ENCODE peak calls at places on chromosome 19, in ten cellular contexts. One of them, this sample, is unnamed.
A peak's percentile ranks its signal among the peaks of the same experiment; 100 is the strongest.

GRCh38 chr19:3366104-3366760 is at the start of gene NFIC:
- DNase-seq in lower lobe of right lung: peak; percentile 83
- DNase-seq in dorsolateral prefrontal cortex: no peak
- DNase-seq in adrenal gland: peak; percentile 81
- DNase-seq in heart left ventricle: peak; percentile 83
- DNase-seq in A549: peak; percentile 87
- DNase-seq in uterus: peak; percentile 87
- DNase-seq in GM12878: no peak
- DNase-seq in tibial nerve: peak; percentile 63
- DNase-seq in HCT116: peak; percentile 51
- DNase-seq in this sample: peak; percentile 88

GRCh38 chr19:3669134-3669436 is 31.2 kb downstream of the PIP5K1C start:
- DNase-seq in lower lobe of right lung: no peak
- DNase-seq in dorsolateral prefrontal cortex: no peak
- DNase-seq in adrenal gland: no peak
- DNase-seq in heart left ventricle: no peak
- DNase-seq in A549: no peak
- DNase-seq in uterus: no peak
- DNase-seq in GM12878: no peak
- DNase-seq in tibial nerve: no peak
- DNase-seq in HCT116: no peak
- DNase-seq in this sample: no peak

GRCh38 chr19:12757544-12758274 is 6.1 kb downstream of the BEST2 start:
- DNase-seq in lower lobe of right lung: peak; percentile 81
- DNase-seq in dorsolateral prefrontal cortex: peak; percentile 68
- DNase-seq in adrenal gland: peak; percentile 77
- DNase-seq in heart left ventricle: peak; percentile 66
- DNase-seq in A549: peak; percentile 79
- DNase-seq in uterus: peak; percentile 73
- DNase-seq in GM12878: no peak
- DNase-seq in tibial nerve: no peak
- DNase-seq in HCT116: peak; percentile 52
- DNase-seq in this sample: peak; percentile 27

GRCh38 chr19:3443840-3444694 is 36.3 kb downstream of the SMIM24 start:
- DNase-seq in lower lobe of right lung: peak; percentile 62
- DNase-seq in dorsolateral prefrontal cortex: peak; percentile 88
- DNase-seq in adrenal gland: peak; percentile 62
- DNase-seq in heart left ventricle: peak; percentile 80
- DNase-seq in A549: no peak
- DNase-seq in uterus: no peak
- DNase-seq in GM12878: no peak
- DNase-seq in tibial nerve: no peak
- DNase-seq in HCT116: no peak
- DNase-seq in this sample: no peak

GRCh38 chr19:39078436-39079200 is 5.5 kb upstream of the ACP7 start:
- DNase-seq in lower lobe of right lung: no peak
- DNase-seq in dorsolateral prefrontal cortex: no peak
- DNase-seq in adrenal gland: no peak
- DNase-seq in heart left ventricle: no peak
- DNase-seq in A549: peak; percentile 96
- DNase-seq in uterus: no peak
- DNase-seq in GM12878: no peak
- DNase-seq in tibial nerve: no peak
- DNase-seq in HCT116: peak; percentile 98
- DNase-seq in this sample: peak; percentile 81

GRCh38 chr19:54653181-54653809 is 9.5 kb upstream of the LILRB4 start:
- DNase-seq in lower lobe of right lung: no peak
- DNase-seq in dorsolateral prefrontal cortex: no peak
- DNase-seq in adrenal gland: no peak
- DNase-seq in heart left ventricle: no peak
- DNase-seq in A549: peak; percentile 52
- DNase-seq in uterus: no peak
- DNase-seq in GM12878: no peak
- DNase-seq in tibial nerve: no peak
- DNase-seq in HCT116: peak; percentile 31
- DNase-seq in this sample: peak; percentile 46

GRCh38 chr19:37981785-37982475 is 74.9 kb downstream of the SIPA1L3 start:
- DNase-seq in lower lobe of right lung: no peak
- DNase-seq in dorsolateral prefrontal cortex: no peak
- DNase-seq in adrenal gland: no peak
- DNase-seq in heart left ventricle: no peak
- DNase-seq in A549: no peak
- DNase-seq in uterus: no peak
- DNase-seq in GM12878: no peak
- DNase-seq in tibial nerve: no peak
- DNase-seq in HCT116: no peak
- DNase-seq in this sample: no peak

GRCh38 chr19:51150627-51151026 is 8.5 kb downstream of the SIGLEC7 start:
- DNase-seq in lower lobe of right lung: no peak
- DNase-seq in dorsolateral prefrontal cortex: no peak
- DNase-seq in adrenal gland: no peak
- DNase-seq in heart left ventricle: no peak
- DNase-seq in A549: no peak
- DNase-seq in uterus: no peak
- DNase-seq in GM12878: no peak
- DNase-seq in tibial nerve: no peak
- DNase-seq in HCT116: no peak
- DNase-seq in this sample: no peak

GRCh38 chr19:10290439-10290875 is 705 bp downstream of the ICAM5 start:
- DNase-seq in lower lobe of right lung: no peak
- DNase-seq in dorsolateral prefrontal cortex: no peak
- DNase-seq in adrenal gland: no peak
- DNase-seq in heart left ventricle: no peak
- DNase-seq in A549: no peak
- DNase-seq in uterus: no peak
- DNase-seq in GM12878: no peak
- DNase-seq in tibial nerve: no peak
- DNase-seq in HCT116: no peak
- DNase-seq in this sample: peak; percentile 30

GRCh38 chr19:50362030-50362412 is 3.4 kb downstream of the NAPSA start:
- DNase-seq in lower lobe of right lung: peak; percentile 28
- DNase-seq in dorsolateral prefrontal cortex: no peak
- DNase-seq in adrenal gland: no peak
- DNase-seq in heart left ventricle: no peak
- DNase-seq in A549: no peak
- DNase-seq in uterus: no peak
- DNase-seq in GM12878: no peak
- DNase-seq in tibial nerve: no peak
- DNase-seq in HCT116: no peak
- DNase-seq in this sample: no peak

DNA sequence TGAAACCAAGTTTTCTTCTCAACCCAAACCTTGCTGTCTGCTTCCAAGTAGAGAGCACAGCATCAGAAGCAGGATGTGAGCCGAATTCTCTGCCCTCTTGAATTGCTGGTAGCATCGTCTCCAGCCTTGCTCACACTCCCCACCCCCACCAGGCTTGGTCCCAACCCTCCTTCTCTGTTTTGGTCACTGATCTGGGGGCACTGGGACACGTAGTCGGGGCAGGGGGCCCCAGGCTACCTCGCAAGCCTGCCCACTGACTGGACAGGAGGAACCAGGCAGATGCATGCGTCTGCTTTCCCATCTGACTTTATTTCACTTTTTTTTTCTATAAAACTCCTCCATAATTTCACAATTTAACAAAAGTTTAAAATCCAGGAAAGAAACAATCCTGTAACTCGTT is 69.7 kb downstream of the MLLT1 start:
- DNase-seq in lower lobe of right lung: peak; percentile 14
- DNase-seq in dorsolateral prefrontal cortex: no peak
- DNase-seq in adrenal gland: peak; percentile 19
- DNase-seq in heart left ventricle: no peak
- DNase-seq in A549: no peak
- DNase-seq in uterus: no peak
- DNase-seq in GM12878: no peak
- DNase-seq in tibial nerve: no peak
- DNase-seq in HCT116: no peak
- DNase-seq in this sample: no peak
- H3K27ac ChIP-seq in lower lobe of right lung: no peak overlapping the region
- H3K27ac ChIP-seq in dorsolateral prefrontal cortex: no peak overlapping the region
- H3K27ac ChIP-seq in adrenal gland: no peak overlapping the region
- H3K27ac ChIP-seq in heart left ventricle: no peak overlapping the region
- H3K27ac ChIP-seq in A549: no peak overlapping the region
- H3K27ac ChIP-seq in uterus: no peak overlapping the region
- H3K27ac ChIP-seq in GM12878: no peak overlapping the region
- H3K27ac ChIP-seq in tibial nerve: no peak overlapping the region
- H3K27ac ChIP-seq in HCT116: no peak overlapping the region
- H3K27ac ChIP-seq in this sample: no peak overlapping the region

GRCh38 chr19:46979770-46980105 is 39.9 kb upstream of the NPAS1 start:
- DNase-seq in lower lobe of right lung: no peak
- DNase-seq in dorsolateral prefrontal cortex: no peak
- DNase-seq in adrenal gland: no peak
- DNase-seq in heart left ventricle: no peak
- DNase-seq in A549: no peak
- DNase-seq in uterus: no peak
- DNase-seq in GM12878: no peak
- DNase-seq in tibial nerve: no peak
- DNase-seq in HCT116: no peak
- DNase-seq in this sample: no peak

GRCh38 chr19:46977548-46977947 is 42.1 kb upstream of the NPAS1 start:
- DNase-seq in lower lobe of right lung: no peak
- DNase-seq in dorsolateral prefrontal cortex: no peak
- DNase-seq in adrenal gland: no peak
- DNase-seq in heart left ventricle: no peak
- DNase-seq in A549: no peak
- DNase-seq in uterus: no peak
- DNase-seq in GM12878: no peak
- DNase-seq in tibial nerve: no peak
- DNase-seq in HCT116: no peak
- DNase-seq in this sample: no peak

GRCh38 chr19:46980756-46981155 is 38.9 kb upstream of the NPAS1 start:
- DNase-seq in lower lobe of right lung: no peak
- DNase-seq in dorsolateral prefrontal cortex: no peak
- DNase-seq in adrenal gland: no peak
- DNase-seq in heart left ventricle: no peak
- DNase-seq in A549: no peak
- DNase-seq in uterus: no peak
- DNase-seq in GM12878: no peak
- DNase-seq in tibial nerve: no peak
- DNase-seq in HCT116: no peak
- DNase-seq in this sample: no peak

GRCh38 chr19:46978470-46978869 is 41.2 kb upstream of the NPAS1 start:
- DNase-seq in lower lobe of right lung: no peak
- DNase-seq in dorsolateral prefrontal cortex: no peak
- DNase-seq in adrenal gland: no peak
- DNase-seq in heart left ventricle: no peak
- DNase-seq in A549: no peak
- DNase-seq in uterus: no peak
- DNase-seq in GM12878: no peak
- DNase-seq in tibial nerve: no peak
- DNase-seq in HCT116: no peak
- DNase-seq in this sample: no peak

GRCh38 chr19:46979103-46979769 is 40.4 kb upstream of the NPAS1 start:
- DNase-seq in lower lobe of right lung: no peak
- DNase-seq in dorsolateral prefrontal cortex: no peak
- DNase-seq in adrenal gland: no peak
- DNase-seq in heart left ventricle: no peak
- DNase-seq in A549: no peak
- DNase-seq in uterus: no peak
- DNase-seq in GM12878: no peak
- DNase-seq in tibial nerve: no peak
- DNase-seq in HCT116: no peak
- DNase-seq in this sample: no peak
- TF ChIP-seq CTCF in lower lobe of right lung: no peak
- TF ChIP-seq CTCF in dorsolateral prefrontal cortex: no peak
- TF ChIP-seq CTCF in adrenal gland: no peak
- TF ChIP-seq CTCF in heart left ventricle: no peak
- TF ChIP-seq CTCF in A549: no peak
- TF ChIP-seq CTCF in uterus: no peak
- TF ChIP-seq CTCF in GM12878: no peak
- TF ChIP-seq CTCF in tibial nerve: no peak
- TF ChIP-seq CTCF in HCT116: no peak
- TF ChIP-seq CTCF in this sample: no peak

DNA sequence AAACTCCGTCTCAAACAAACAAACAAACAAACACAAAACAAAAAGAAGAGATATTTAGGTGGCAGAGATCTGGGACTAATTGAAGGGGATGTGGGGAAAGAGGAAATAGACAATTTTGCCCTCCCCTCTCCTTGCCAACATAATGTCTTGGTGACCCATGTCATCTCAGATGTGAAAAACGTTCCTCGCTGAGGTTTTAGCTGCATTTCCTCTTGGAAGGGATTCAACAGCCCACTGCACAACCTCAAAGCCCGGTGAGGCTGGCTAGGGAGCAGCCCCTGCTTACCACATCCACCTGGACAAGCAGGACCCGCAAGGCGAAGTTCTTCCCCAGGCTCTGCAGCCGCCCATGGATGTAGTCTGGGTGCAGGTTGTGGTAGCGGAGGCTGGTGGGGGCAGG is 4.9 kb downstream of the ERCC1 start:
- DNase-seq in lower lobe of right lung: no peak
- DNase-seq in dorsolateral prefrontal cortex: no peak
- DNase-seq in adrenal gland: no peak
- DNase-seq in heart left ventricle: no peak
- DNase-seq in A549: no peak
- DNase-seq in uterus: no peak
- DNase-seq in GM12878: no peak
- DNase-seq in tibial nerve: no peak
- DNase-seq in HCT116: no peak
- DNase-seq in this sample: no peak
- H3K27ac ChIP-seq in lower lobe of right lung: peak overlapping the region; percentile 32
- H3K27ac ChIP-seq in dorsolateral prefrontal cortex: no peak overlapping the region
- H3K27ac ChIP-seq in adrenal gland: peak overlapping the region; percentile 60
- H3K27ac ChIP-seq in heart left ventricle: no peak overlapping the region
- H3K27ac ChIP-seq in A549: no peak overlapping the region
- H3K27ac ChIP-seq in uterus: no peak overlapping the region
- H3K27ac ChIP-seq in GM12878: peak overlapping the region; percentile 73
- H3K27ac ChIP-seq in tibial nerve: no peak overlapping the region
- H3K27ac ChIP-seq in HCT116: no peak overlapping the region
- H3K27ac ChIP-seq in this sample: peak overlapping the region; percentile 100

DNA sequence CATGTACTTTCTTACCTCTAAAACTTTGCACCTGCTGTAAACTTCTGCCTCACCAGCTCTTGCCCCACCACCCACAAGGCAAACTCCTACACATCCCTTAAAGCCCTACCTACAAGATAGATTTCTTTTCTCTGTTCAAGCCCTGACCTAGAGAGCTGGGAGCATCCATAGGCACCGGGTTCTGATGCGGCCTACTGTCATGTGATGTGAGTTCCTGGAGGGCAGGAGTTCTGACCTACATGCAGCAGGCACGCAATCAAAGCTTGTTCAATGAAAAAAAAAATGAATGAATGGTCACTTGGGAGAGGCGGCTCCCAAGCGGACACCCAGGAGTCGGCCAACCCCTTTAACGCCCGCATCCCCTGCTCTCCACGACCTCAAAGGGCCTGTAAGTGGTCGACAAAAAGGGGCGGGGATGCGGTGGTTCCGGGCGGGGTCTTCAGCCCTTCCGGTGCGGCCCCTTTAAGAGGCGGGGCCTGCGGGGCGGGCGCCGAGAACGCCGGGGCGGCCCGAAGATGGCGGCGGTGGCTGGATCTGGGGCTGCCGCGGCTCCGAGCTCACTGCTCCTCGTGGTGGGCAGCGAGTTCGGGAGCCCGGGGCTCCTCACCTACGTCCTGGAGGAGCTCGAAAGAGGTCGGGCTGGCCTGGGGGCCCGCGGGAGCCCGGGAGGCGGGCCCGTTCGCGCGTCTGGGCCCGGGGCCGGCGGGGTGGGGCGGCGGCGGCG is at the start of gene MAP1S:
- DNase-seq in lower lobe of right lung: peak; percentile 75
- DNase-seq in dorsolateral prefrontal cortex: peak; percentile 50
- DNase-seq in adrenal gland: peak; percentile 49
- DNase-seq in heart left ventricle: peak; percentile 59
- DNase-seq in A549: peak; percentile 47
- DNase-seq in uterus: peak; percentile 59
- DNase-seq in GM12878: no peak
- DNase-seq in tibial nerve: no peak
- DNase-seq in HCT116: no peak
- DNase-seq in this sample: peak; percentile 54
- TF ChIP-seq CTCF in lower lobe of right lung: no peak
- TF ChIP-seq CTCF in dorsolateral prefrontal cortex: no peak
- TF ChIP-seq CTCF in adrenal gland: no peak
- TF ChIP-seq CTCF in heart left ventricle: no peak
- TF ChIP-seq CTCF in A549: no peak
- TF ChIP-seq CTCF in uterus: no peak
- TF ChIP-seq CTCF in GM12878: no peak
- TF ChIP-seq CTCF in tibial nerve: no peak
- TF ChIP-seq CTCF in HCT116: no peak
- TF ChIP-seq CTCF in this sample: no peak